ENCODE peak calls at places on chromosomes 12 and 14, in four cellular contexts. One of them, this sample, is unnamed.

GRCh38 chr12:74043343-74043742 is 494.3 kb upstream of the ATXN7L3B start:
- DNase-seq in colonic mucosa: no peak
- DNase-seq in cardiac fibroblast: no peak
- DNase-seq in AG04450: no peak
- DNase-seq in this sample: no peak

GRCh38 chr12:39329015-39329414 is 113.9 kb downstream of the KIF21A start:
- DNase-seq in colonic mucosa: no peak
- DNase-seq in cardiac fibroblast: peak
- DNase-seq in AG04450: no peak
- DNase-seq in this sample: no peak

GRCh38 chr12:124551268-124552144 is 15.9 kb downstream of the NCOR2 start:
- DNase-seq in colonic mucosa: peak
- DNase-seq in cardiac fibroblast: no peak
- DNase-seq in AG04450: no peak
- DNase-seq in this sample: peak

GRCh38 chr12:20560935-20561334 is 134.2 kb upstream of the SLCO1C1 start:
- DNase-seq in colonic mucosa: no peak
- DNase-seq in cardiac fibroblast: no peak
- DNase-seq in AG04450: no peak
- DNase-seq in this sample: no peak

GRCh38 chr12:101675555-101675954 is 21.9 kb upstream of the CHPT1 start:
- DNase-seq in colonic mucosa: no peak
- DNase-seq in cardiac fibroblast: no peak
- DNase-seq in AG04450: no peak
- DNase-seq in this sample: no peak

GRCh38 chr12:11839093-11839641 is 189.7 kb downstream of the ETV6 start:
- DNase-seq in colonic mucosa: peak
- DNase-seq in cardiac fibroblast: peak
- DNase-seq in AG04450: no peak
- DNase-seq in this sample: no peak

GRCh38 chr14:55092326-55092725 is 36.7 kb upstream of the LGALS3 start:
- DNase-seq in colonic mucosa: no peak
- DNase-seq in cardiac fibroblast: no peak
- DNase-seq in AG04450: no peak
- DNase-seq in this sample: no peak

GRCh38 chr12:112939761-112940357 is 1.6 kb downstream of the OAS3 start:
- DNase-seq in colonic mucosa: no peak
- DNase-seq in cardiac fibroblast: no peak
- DNase-seq in AG04450: no peak
- DNase-seq in this sample: no peak

GRCh38 chr12:58887071-58887470 is 33.2 kb downstream of the LRIG3 start:
- DNase-seq in colonic mucosa: no peak
- DNase-seq in cardiac fibroblast: no peak
- DNase-seq in AG04450: no peak
- DNase-seq in this sample: no peak

GRCh38 chr14:20697273-20698017 is 8.9 kb downstream of the ANG start:
- DNase-seq in colonic mucosa: peak
- DNase-seq in cardiac fibroblast: peak
- DNase-seq in AG04450: no peak
- DNase-seq in this sample: peak

GRCh38 chr14:70803321-70804110 is 5.8 kb downstream of the MAP3K9 start:
- DNase-seq in colonic mucosa: no peak
- DNase-seq in cardiac fibroblast: no peak
- DNase-seq in AG04450: no peak
- DNase-seq in this sample: no peak

GRCh38 chr12:111443586-111443985 is 37.9 kb downstream of the SH2B3 start:
- DNase-seq in colonic mucosa: no peak
- DNase-seq in cardiac fibroblast: no peak
- DNase-seq in AG04450: no peak
- DNase-seq in this sample: peak

GRCh38 chr14:73025544-73025943 is 1.4 kb downstream of the ZFYVE1 start:
- DNase-seq in colonic mucosa: no peak
- DNase-seq in cardiac fibroblast: peak
- DNase-seq in AG04450: no peak
- DNase-seq in this sample: no peak

GRCh38 chr14:59679872-59680271 is 103.3 kb upstream of the CCDC175 start:
- DNase-seq in colonic mucosa: no peak
- DNase-seq in cardiac fibroblast: peak
- DNase-seq in AG04450: no peak
- DNase-seq in this sample: no peak

GRCh38 chr14:28059254-28059653 is 707.3 kb upstream of the FOXG1 start:
- DNase-seq in colonic mucosa: no peak
- DNase-seq in cardiac fibroblast: no peak
- DNase-seq in AG04450: no peak
- DNase-seq in this sample: no peak

GRCh38 chr12:93760275-93760875 is 83.2 kb downstream of the CRADD start:
- DNase-seq in colonic mucosa: no peak
- DNase-seq in cardiac fibroblast: no peak
- DNase-seq in AG04450: no peak
- DNase-seq in this sample: no peak

GRCh38 chr12:130911193-130911592 is 39.3 kb downstream of the RAN start:
- DNase-seq in colonic mucosa: no peak
- DNase-seq in cardiac fibroblast: no peak
- DNase-seq in AG04450: no peak
- DNase-seq in this sample: no peak

GRCh38 chr14:95863295-95863694 is 13.3 kb upstream of the TUNAR start:
- DNase-seq in colonic mucosa: no peak
- DNase-seq in cardiac fibroblast: no peak
- DNase-seq in AG04450: no peak
- DNase-seq in this sample: no peak
- TF ChIP-seq CTCF in colonic mucosa: no peak
- TF ChIP-seq CTCF in cardiac fibroblast: no peak
- TF ChIP-seq CTCF in AG04450: no peak
- TF ChIP-seq CTCF in this sample: no peak

DNA sequence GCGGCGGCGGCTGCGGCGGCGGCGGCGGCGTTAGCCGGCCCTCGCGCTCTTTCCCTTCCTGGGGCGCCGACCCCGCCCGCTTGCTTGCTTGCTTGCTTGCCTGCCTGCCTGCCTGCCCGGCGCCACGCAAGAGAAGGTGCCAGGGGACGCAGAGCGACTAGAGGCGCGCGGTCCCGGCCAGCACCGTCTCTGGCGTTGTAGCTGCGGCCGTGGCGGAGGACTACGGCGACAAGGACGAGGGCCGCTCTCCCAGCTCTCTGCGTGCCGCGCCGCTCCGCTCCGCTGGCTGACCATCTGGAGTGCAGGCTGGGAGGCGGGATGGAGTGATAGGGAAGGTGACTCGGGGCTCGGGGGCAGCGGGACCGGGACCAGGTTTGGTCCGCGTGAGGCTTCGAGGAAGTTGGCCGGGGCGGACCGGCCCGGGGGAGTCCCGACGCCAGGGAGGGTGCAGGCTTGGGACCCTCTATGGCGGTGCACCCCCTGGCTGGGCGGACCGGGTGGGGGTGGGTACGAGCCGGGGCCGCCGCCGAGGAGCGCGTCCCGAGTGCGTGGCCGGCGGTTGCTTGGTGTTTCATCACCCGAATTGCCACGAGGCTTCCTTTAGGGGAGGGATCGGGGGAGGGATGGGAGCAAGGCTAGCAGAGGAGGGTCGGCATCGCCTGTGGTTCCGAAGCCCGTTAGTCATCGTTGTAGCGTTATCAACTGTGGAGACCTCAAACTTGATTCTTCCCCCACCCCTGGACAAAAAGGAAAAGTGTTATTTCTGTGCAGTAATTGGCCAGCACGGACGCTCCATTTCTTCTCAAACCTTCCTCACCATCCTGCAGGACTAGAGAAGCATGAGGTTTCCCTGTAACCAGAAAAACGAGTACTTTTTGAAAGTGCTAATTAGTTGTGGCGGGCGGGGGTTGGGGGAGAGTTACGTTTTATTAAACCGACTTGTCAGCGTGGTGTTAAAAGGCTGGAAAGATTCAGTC is 566 bp downstream of the XPOT start:
- DNase-seq in colonic mucosa: peak
- DNase-seq in cardiac fibroblast: peak
- DNase-seq in AG04450: peak
- DNase-seq in this sample: peak
- TF ChIP-seq CTCF in colonic mucosa: no peak
- TF ChIP-seq CTCF in cardiac fibroblast: no peak
- TF ChIP-seq CTCF in AG04450: no peak
- TF ChIP-seq CTCF in this sample: no peak

DNA sequence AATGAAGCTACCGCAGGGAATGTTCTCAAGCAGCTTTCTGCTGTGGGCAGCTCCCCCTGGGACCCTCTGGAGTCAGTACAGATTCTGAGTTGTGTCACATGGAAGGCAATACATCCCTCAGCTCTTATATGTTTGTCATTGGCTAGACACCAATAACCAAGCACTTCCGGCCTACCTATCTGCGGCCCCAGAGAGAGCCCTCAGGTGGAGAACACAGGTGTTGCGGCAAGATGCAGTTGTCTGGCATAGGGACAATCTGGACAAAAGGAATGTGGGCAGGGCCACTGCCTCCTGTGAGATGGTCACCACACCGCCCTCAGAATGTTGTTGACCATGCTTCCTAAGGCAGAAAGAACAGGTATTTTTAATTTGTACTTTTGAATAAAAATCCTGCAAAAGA is 118.7 kb downstream of the BRMS1L start:
- DNase-seq in colonic mucosa: peak
- DNase-seq in cardiac fibroblast: peak
- DNase-seq in AG04450: no peak
- DNase-seq in this sample: no peak
- TF ChIP-seq CTCF in colonic mucosa: no peak
- TF ChIP-seq CTCF in cardiac fibroblast: no peak
- TF ChIP-seq CTCF in AG04450: no peak
- TF ChIP-seq CTCF in this sample: no peak

GRCh38 chr12:52537101-52537500 is 15.8 kb downstream of the KRT71 start:
- DNase-seq in colonic mucosa: no peak
- DNase-seq in cardiac fibroblast: no peak
- DNase-seq in AG04450: no peak
- DNase-seq in this sample: no peak

GRCh38 chr12:52533686-52534470 is 13.7 kb upstream of the KRT5 start:
- DNase-seq in colonic mucosa: no peak
- DNase-seq in cardiac fibroblast: no peak
- DNase-seq in AG04450: no peak
- DNase-seq in this sample: no peak

GRCh38 chr12:52532636-52533035 is 12.4 kb upstream of the KRT5 start:
- DNase-seq in colonic mucosa: no peak
- DNase-seq in cardiac fibroblast: no peak
- DNase-seq in AG04450: no peak
- DNase-seq in this sample: no peak

GRCh38 chr12:52531563-52532300 is 11.5 kb upstream of the KRT5 start:
- DNase-seq in colonic mucosa: no peak
- DNase-seq in cardiac fibroblast: no peak
- DNase-seq in AG04450: no peak
- DNase-seq in this sample: no peak

GRCh38 chr12:52534482-52534881 is 14.3 kb upstream of the KRT5 start:
- DNase-seq in colonic mucosa: peak
- DNase-seq in cardiac fibroblast: no peak
- DNase-seq in AG04450: no peak
- DNase-seq in this sample: no peak
- TF ChIP-seq CTCF in colonic mucosa: no peak
- TF ChIP-seq CTCF in cardiac fibroblast: peak
- TF ChIP-seq CTCF in AG04450: no peak
- TF ChIP-seq CTCF in this sample: no peak

GRCh38 chr14:35406811-35407630 is 2.5 kb upstream of the NFKBIA start:
- DNase-seq in colonic mucosa: no peak
- DNase-seq in cardiac fibroblast: peak
- DNase-seq in AG04450: no peak
- DNase-seq in this sample: no peak
- TF ChIP-seq CTCF in colonic mucosa: peak
- TF ChIP-seq CTCF in cardiac fibroblast: peak
- TF ChIP-seq CTCF in AG04450: peak
- TF ChIP-seq CTCF in this sample: peak

DNA sequence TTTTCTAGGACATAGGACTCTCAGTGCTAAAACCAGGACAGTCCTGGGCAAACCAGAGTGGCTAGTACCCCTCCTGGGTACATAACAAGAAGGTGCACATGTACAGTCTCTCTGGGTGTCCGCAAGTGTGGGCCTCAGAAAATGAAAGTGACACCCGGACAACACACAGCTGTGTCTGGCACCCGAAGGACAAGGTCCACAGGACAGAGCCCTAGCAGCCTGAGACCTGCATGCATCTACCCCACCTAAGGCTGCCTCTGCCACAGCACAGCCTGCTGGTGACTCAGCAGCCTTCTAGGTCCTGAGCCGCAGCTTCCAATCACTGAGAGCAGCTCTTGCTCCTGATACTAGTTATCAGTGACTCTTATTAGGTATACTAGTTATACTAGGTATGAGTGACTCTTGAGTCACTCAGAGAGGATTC is 784.1 kb upstream of the TBX3 start:
- DNase-seq in colonic mucosa: peak
- DNase-seq in cardiac fibroblast: peak
- DNase-seq in AG04450: no peak
- DNase-seq in this sample: peak
- TF ChIP-seq CTCF in colonic mucosa: no peak
- TF ChIP-seq CTCF in cardiac fibroblast: peak
- TF ChIP-seq CTCF in AG04450: peak
- TF ChIP-seq CTCF in this sample: no peak

GRCh38 chr12:3107071-3107583 is 29.9 kb downstream of the TSPAN9 start:
- DNase-seq in colonic mucosa: no peak
- DNase-seq in cardiac fibroblast: peak
- DNase-seq in AG04450: no peak
- DNase-seq in this sample: no peak
- TF ChIP-seq CTCF in colonic mucosa: no peak
- TF ChIP-seq CTCF in cardiac fibroblast: no peak
- TF ChIP-seq CTCF in AG04450: no peak
- TF ChIP-seq CTCF in this sample: no peak

GRCh38 chr14:21735639-21736307 is 62.2 kb upstream of the OR4E1 start:
- DNase-seq in colonic mucosa: no peak
- DNase-seq in cardiac fibroblast: no peak
- DNase-seq in AG04450: no peak
- DNase-seq in this sample: no peak

GRCh38 chr14:21735200-21735599 is 61.6 kb upstream of the OR4E1 start:
- DNase-seq in colonic mucosa: no peak
- DNase-seq in cardiac fibroblast: no peak
- DNase-seq in AG04450: no peak
- DNase-seq in this sample: no peak

GRCh38 chr14:21729703-21730212 is 56.1 kb upstream of the OR4E1 start:
- DNase-seq in colonic mucosa: no peak
- DNase-seq in cardiac fibroblast: no peak
- DNase-seq in AG04450: no peak
- DNase-seq in this sample: no peak

DNA sequence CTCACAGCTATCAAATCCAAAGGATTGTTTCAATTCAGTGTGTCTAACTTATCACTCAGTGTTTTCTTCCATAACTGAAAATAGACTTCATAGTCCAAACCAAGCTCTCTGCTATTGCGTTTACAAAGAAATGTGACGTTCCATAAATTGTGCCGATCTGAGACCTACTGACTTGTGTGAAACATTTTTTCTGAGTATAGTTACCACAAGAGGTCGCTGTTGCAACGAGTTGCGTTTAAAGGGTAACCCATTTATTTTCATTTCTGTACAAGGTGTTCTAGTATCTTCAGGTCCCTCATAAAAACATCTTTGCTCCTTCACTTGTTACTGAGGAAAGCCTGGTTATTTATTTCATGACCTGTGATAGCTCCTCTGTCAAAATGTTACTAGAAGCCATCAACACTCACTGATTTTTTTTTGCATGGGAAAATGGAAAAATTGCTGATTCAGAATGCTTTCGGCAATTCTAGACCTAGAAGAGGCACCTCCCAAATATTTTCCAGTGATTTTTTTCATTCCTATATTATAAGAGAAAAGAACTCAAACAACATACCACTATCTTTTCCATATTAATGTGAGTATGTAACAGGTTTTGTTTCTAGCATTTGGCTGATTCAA is 60.9 kb upstream of the OR4E1 start:
- DNase-seq in colonic mucosa: peak
- DNase-seq in cardiac fibroblast: peak
- DNase-seq in AG04450: no peak
- DNase-seq in this sample: no peak
- TF ChIP-seq CTCF in colonic mucosa: peak
- TF ChIP-seq CTCF in cardiac fibroblast: peak
- TF ChIP-seq CTCF in AG04450: peak
- TF ChIP-seq CTCF in this sample: no peak